ENCODE peak calls at places on chromosomes 2 and 18, in nine cellular contexts. U is GM12865, P is astrocyte of the spinal cord, N is BJ, L is stomach, F is AG09309, S is neural crest cell, B is GM13977, A is Calu3. V is an unnamed sample.

GRCh38 chr18:42893991-42894390 is 221.5 kb downstream of the RIT2 start:
- DNase-seq in S (no peak), A (no peak), B (no peak), P (no peak), F (no peak), U (no peak), N (no peak), L (no peak), V (no peak)

GRCh38 chr2:177568893-177569292 is 176.3 kb downstream of the AGPS start:
- DNase-seq in U (no peak), S (no peak), P (no peak), A (no peak), L (no peak), N (no peak), B (no peak), F (no peak), V (no peak)

GRCh38 chr18:35043207-35043606 is 2.0 kb downstream of the MAPRE2 start:
- DNase-seq in N (no peak), L (no peak), A (no peak), S (no peak), P (no peak), F (no peak), U (no peak), B (no peak), V (peak; percentile 34)

GRCh38 chr18:49582579-49582978 is 20.7 kb downstream of the LIPG start:
- DNase-seq in L (no peak), N (no peak), F (no peak), B (no peak), U (no peak), S (no peak), P (no peak), A (no peak), V (no peak)

GRCh38 chr2:7673843-7674242 is 756.6 kb downstream of the RNF144A start:
- DNase-seq in U (no peak), A (no peak), N (no peak), B (no peak), S (no peak), F (peak; percentile 27), P (peak; percentile 24), L (no peak), V (no peak)

GRCh38 chr2:191645807-191646611 is 31.9 kb upstream of the NABP1 start:
- DNase-seq in S (no peak), L (no peak), F (no peak), A (no peak), N (no peak), B (no peak), P (no peak), U (no peak), V (no peak)

GRCh38 chr2:237540823-237541222 is 25.6 kb upstream of the PRLH start:
- DNase-seq in A (no peak), P (peak; percentile 54), N (peak; percentile 25), F (no peak), L (peak; percentile 82), U (peak; percentile 61), B (peak; percentile 58), S (no peak), V (no peak)

GRCh38 chr2:199147216-199147615 is 310.5 kb downstream of the SATB2 start:
- DNase-seq in P (no peak), F (peak; percentile 50), L (no peak), B (no peak), N (peak; percentile 44), U (no peak), S (no peak), A (no peak), V (no peak)

GRCh38 chr2:102025583-102026267 is 34.0 kb downstream of the IL1R2 start:
- DNase-seq in B (peak; percentile 53), F (no peak), S (no peak), N (no peak), U (peak; percentile 73), A (no peak), L (no peak), P (no peak), V (no peak)

GRCh38 chr2:196677404-196677803 is 37.9 kb downstream of the CCDC150 start:
- DNase-seq in P (peak; percentile 60), U (no peak), B (no peak), A (no peak), L (no peak), S (no peak), N (no peak), F (no peak), V (no peak)

GRCh38 chr2:28661589-28662001 is 90.0 kb upstream of the PPP1CB start:
- DNase-seq in S (no peak), P (peak; percentile 93), A (peak; percentile 68), B (no peak), U (no peak), F (no peak), N (peak; percentile 26), L (peak; percentile 80), V (no peak)

GRCh38 chr2:83471708-83472107 is 987.4 kb downstream of the SUCLG1 start:
- DNase-seq in B (no peak), S (no peak), F (no peak), L (no peak), P (no peak), U (no peak), A (no peak), N (no peak), V (no peak)

GRCh38 chr2:232634319-232635150 is 1.1 kb downstream of the EFHD1 start:
- DNase-seq in L (no peak), F (no peak), B (no peak), S (no peak), A (no peak), P (no peak), U (no peak), N (peak; percentile 32), V (no peak)

GRCh38 chr2:222701233-222701632 is 29.8 kb downstream of the MOGAT1 start:
- DNase-seq in U (no peak), N (no peak), F (no peak), A (no peak), P (no peak), S (no peak), L (no peak), B (no peak), V (no peak)

GRCh38 chr2:233838726-233839446 is 15.4 kb downstream of the HJURP start:
- DNase-seq in F (no peak), L (peak; percentile 23), S (no peak), B (no peak), U (no peak), P (no peak), N (no peak), A (no peak), V (no peak)

GRCh38 chr2:168901013-168901412 is at the start of gene G6PC2:
- DNase-seq in B (no peak), F (no peak), N (no peak), U (no peak), A (no peak), S (no peak), L (no peak), P (no peak), V (no peak)

GRCh38 chr2:173550143-173550542 is 195.5 kb downstream of the CDCA7 start:
- DNase-seq in U (no peak), P (peak; percentile 60), N (peak; percentile 84), F (peak; percentile 73), L (no peak), A (no peak), S (no peak), B (no peak), V (no peak)

GRCh38 chr2:127622561-127623387 is 23.2 kb upstream of the GPR17 start:
- DNase-seq in B (no peak), F (no peak), N (no peak), L (no peak), A (no peak), P (no peak), S (no peak), U (no peak), V (no peak)

GRCh38 chr2:2655451-2655850 is 324.4 kb upstream of the MYT1L start:
- DNase-seq in F (no peak), S (no peak), L (no peak), N (no peak), U (no peak), P (no peak), B (no peak), A (no peak), V (no peak)

GRCh38 chr2:98825043-98825350 is 94.1 kb upstream of the MGAT4A start:
- DNase-seq in S (no peak), P (no peak), B (no peak), N (no peak), F (no peak), A (no peak), U (no peak), L (no peak), V (no peak)
- TF ChIP-seq CTCF in S (no peak), P (no peak), B (no peak), N (no peak), F (no peak), A (no peak), U (no peak), L (no peak), V (no peak)

DNA sequence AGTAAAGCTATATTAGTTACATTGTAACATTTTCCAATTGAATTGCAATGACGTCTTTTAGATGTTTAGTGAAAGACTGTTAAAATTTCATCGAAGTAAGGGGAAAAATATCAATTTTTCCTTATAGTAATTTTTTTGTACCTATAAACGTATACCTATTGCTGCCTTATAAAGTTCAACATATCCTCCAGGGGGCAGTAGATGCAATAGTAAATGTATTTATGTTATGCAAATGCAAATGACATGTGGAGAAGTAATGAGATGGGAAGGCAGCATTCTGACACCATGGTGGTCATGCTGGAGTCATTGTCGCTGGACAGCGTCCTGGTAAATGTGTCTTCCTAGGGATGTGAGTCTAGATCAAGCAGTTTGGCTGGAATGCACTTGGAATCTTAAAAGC is 38.7 kb downstream of the MSTN start:
- DNase-seq in N (no peak), S (no peak), P (peak; percentile 48), L (no peak), U (peak; percentile 48), A (peak; percentile 27), F (no peak), B (peak; percentile 9), V (peak; percentile 6)
- TF ChIP-seq CTCF in N (peak; percentile 39), S (peak; percentile 70), P (peak; percentile 54), L (no peak), U (peak; percentile 33), A (peak; percentile 48), F (peak; percentile 37), B (peak; percentile 35), V (peak; percentile 64)

DNA sequence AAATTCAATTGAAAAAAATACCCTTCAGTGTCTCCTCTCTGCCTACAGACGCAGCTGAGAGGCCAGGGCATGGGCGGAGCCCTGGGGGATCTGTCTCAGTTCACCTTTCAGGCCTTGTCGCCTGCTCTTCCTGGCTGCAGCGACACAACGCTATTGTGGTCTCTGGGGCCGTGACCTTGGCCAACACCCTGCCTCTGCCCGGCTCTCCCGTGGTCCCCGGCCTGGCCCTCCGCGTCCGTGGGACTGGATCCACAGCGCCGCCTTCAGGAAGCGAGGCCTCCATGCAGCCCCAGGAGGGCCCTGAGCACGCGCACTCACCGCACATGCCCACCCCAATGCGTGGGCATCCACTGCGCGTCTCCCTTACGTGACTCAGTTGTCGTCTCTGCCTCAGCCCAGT is 81.1 kb downstream of the MRPS9 start:
- DNase-seq in U (no peak), P (no peak), B (no peak), L (no peak), S (peak; percentile 40), F (no peak), A (no peak), N (no peak), V (peak; percentile 29)
- TF ChIP-seq CTCF in U (no peak), P (peak; percentile 47), B (no peak), L (no peak), S (peak; percentile 53), F (peak; percentile 14), A (no peak), N (peak; percentile 35), V (peak; percentile 36)

DNA sequence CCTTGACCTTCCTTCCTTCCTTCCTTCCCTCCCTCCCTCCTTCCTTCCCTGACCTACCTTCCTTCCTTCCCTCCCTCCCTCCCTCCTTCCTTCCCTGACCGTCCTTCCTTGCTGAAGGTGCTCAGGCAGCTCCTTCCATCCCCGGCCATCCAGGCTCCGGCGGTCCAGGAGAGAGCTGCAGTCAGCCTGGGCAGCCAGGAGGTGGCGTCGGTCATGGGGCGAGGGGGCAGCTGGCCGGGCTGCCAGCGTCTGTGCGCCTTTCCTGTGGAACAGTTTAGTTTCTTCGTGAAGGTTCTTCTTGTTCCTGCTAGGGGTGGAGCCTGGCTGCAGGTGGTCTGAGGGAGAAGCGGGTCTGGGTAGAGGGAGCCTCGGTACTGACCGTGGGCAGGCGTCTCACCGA is 15.7 kb downstream of the GPR35 start:
- DNase-seq in B (no peak), S (peak; percentile 60), N (no peak), P (no peak), U (no peak), A (peak; percentile 83), F (no peak), L (peak; percentile 50), V (peak; percentile 46)
- TF ChIP-seq CTCF in B (peak; percentile 18), S (peak; percentile 68), N (peak; percentile 52), P (peak; percentile 35), U (peak; percentile 10), A (peak; percentile 61), F (peak; percentile 49), L (no peak), V (no peak)